ENCODE peak calls at places on chromosome 10, in seven cellular contexts. F, O, L, U, G, W and Y are unnamed samples.

GRCh38 chr10:85668522-85668921 is 698.1 kb downstream of the GRID1 start:
- DNase-seq in F (no peak), O (no peak), L (no peak), U (no peak), G (no peak), W (no peak), Y (no peak)

GRCh38 chr10:123912466-123913201 is 21.0 kb upstream of the CPXM2 start:
- DNase-seq in F (no peak), O (no peak), L (no peak), U (no peak), G (no peak), W (no peak), Y (no peak)

GRCh38 chr10:16527452-16527851 is 5.8 kb upstream of the C1QL3 start:
- DNase-seq in F (no peak), O (no peak), L (no peak), U (no peak), G (no peak), W (no peak), Y (no peak)

GRCh38 chr10:44172883-44173557 is 211.9 kb downstream of the CXCL12 start:
- DNase-seq in F (no peak), O (no peak), L (no peak), U (no peak), G (no peak), W (no peak), Y (no peak)

GRCh38 chr10:93115661-93116383 is 42.1 kb downstream of the CYP26A1 start:
- DNase-seq in F (peak), O (peak), L (peak), U (peak), G (peak), W (peak), Y (peak)

GRCh38 chr10:48803831-48804584 is 119.3 kb downstream of the WDFY4 start:
- DNase-seq in F (no peak), O (no peak), L (no peak), U (peak), G (no peak), W (no peak), Y (no peak)

GRCh38 chr10:89389254-89389653 is 3.2 kb upstream of the IFIT1 start:
- DNase-seq in F (no peak), O (peak), L (no peak), U (peak), G (no peak), W (no peak), Y (peak)

GRCh38 chr10:43131256-43131655 is 7.0 kb upstream of the CSGALNACT2 start:
- DNase-seq in F (peak), O (no peak), L (no peak), U (no peak), G (no peak), W (no peak), Y (no peak)

GRCh38 chr10:88759366-88760101 is at the start of gene LIPN:
- DNase-seq in F (no peak), O (no peak), L (no peak), U (no peak), G (no peak), W (peak), Y (no peak)

GRCh38 chr10:130398090-130398994 is 262.2 kb downstream of the GLRX3 start:
- DNase-seq in F (peak), O (no peak), L (no peak), U (no peak), G (no peak), W (no peak), Y (no peak)

GRCh38 chr10:93261961-93262610 is 188.4 kb downstream of the CYP26A1 start:
- DNase-seq in F (no peak), O (peak), L (no peak), U (no peak), G (no peak), W (no peak), Y (peak)

GRCh38 chr10:83212632-83213349 is 926.5 kb upstream of the GHITM start:
- DNase-seq in F (no peak), O (no peak), L (no peak), U (peak), G (no peak), W (no peak), Y (no peak)

GRCh38 chr10:124172241-124172661 is 78.9 kb upstream of the CHST15 start:
- DNase-seq in F (peak), O (no peak), L (no peak), U (no peak), G (no peak), W (no peak), Y (no peak)

GRCh38 chr10:34024708-34025425 is 690.4 kb upstream of the NRP1 start:
- DNase-seq in F (peak), O (no peak), L (no peak), U (peak), G (no peak), W (no peak), Y (no peak)

GRCh38 chr10:118590334-118590733 is 5.1 kb downstream of the PRLHR start:
- DNase-seq in F (no peak), O (no peak), L (no peak), U (peak), G (no peak), W (no peak), Y (no peak)

GRCh38 chr10:60978287-60979115 is 34.5 kb upstream of the RHOBTB1 start:
- DNase-seq in F (no peak), O (no peak), L (no peak), U (no peak), G (no peak), W (no peak), Y (peak)

GRCh38 chr10:11148638-11149037 is 131.0 kb downstream of the CELF2 start:
- DNase-seq in F (no peak), O (no peak), L (no peak), U (no peak), G (no peak), W (no peak), Y (no peak)

GRCh38 chr10:1400129-1400865 is 337.0 kb downstream of the ADARB2 start:
- DNase-seq in F (no peak), O (no peak), L (no peak), U (no peak), G (no peak), W (no peak), Y (no peak)

GRCh38 chr10:123855013-123855684 is 36.5 kb downstream of the CPXM2 start:
- DNase-seq in F (no peak), O (no peak), L (no peak), U (no peak), G (no peak), W (no peak), Y (no peak)

GRCh38 chr10:110208614-110209398 is 1.4 kb downstream of the MXI1 start:
- DNase-seq in F (no peak), O (peak), L (no peak), U (no peak), G (no peak), W (no peak), Y (peak)

GRCh38 chr10:90161-90560 is 41.1 kb upstream of the TUBB8 start:
- DNase-seq in F (no peak), O (no peak), L (no peak), U (no peak), G (no peak), W (no peak), Y (no peak)

GRCh38 chr10:31116226-31116625 is 84.6 kb upstream of the ZNF438 start:
- DNase-seq in F (no peak), O (no peak), L (no peak), U (no peak), G (no peak), W (no peak), Y (no peak)

GRCh38 chr10:10873289-10873688 is 144.4 kb upstream of the CELF2 start:
- DNase-seq in F (no peak), O (no peak), L (no peak), U (no peak), G (no peak), W (no peak), Y (no peak)

GRCh38 chr10:115624448-115624847 is 531.3 kb downstream of the ATRNL1 start:
- DNase-seq in F (no peak), O (peak), L (peak), U (peak), G (no peak), W (no peak), Y (no peak)

GRCh38 chr10:63103971-63104409 is 29.1 kb upstream of the NRBF2 start:
- DNase-seq in F (peak), O (no peak), L (peak), U (peak), G (peak), W (no peak), Y (no peak)

GRCh38 chr10:132103116-132103910 is 37.6 kb downstream of the JAKMIP3 start:
- DNase-seq in F (no peak), O (no peak), L (no peak), U (peak), G (no peak), W (no peak), Y (no peak)

GRCh38 chr10:2948127-2948854 is 119.1 kb upstream of the PFKP start:
- DNase-seq in F (no peak), O (no peak), L (no peak), U (no peak), G (no peak), W (no peak), Y (no peak)

GRCh38 chr10:29317423-29318021 is 28.7 kb downstream of the LYZL1 start:
- DNase-seq in F (no peak), O (no peak), L (no peak), U (no peak), G (no peak), W (no peak), Y (no peak)

GRCh38 chr10:29319205-29319781 is 30.4 kb downstream of the LYZL1 start:
- DNase-seq in F (no peak), O (no peak), L (no peak), U (no peak), G (no peak), W (no peak), Y (no peak)

GRCh38 chr10:29316308-29317026 is 27.6 kb downstream of the LYZL1 start:
- DNase-seq in F (no peak), O (no peak), L (no peak), U (no peak), G (no peak), W (no peak), Y (no peak)

GRCh38 chr10:29315814-29316213 is 26.9 kb downstream of the LYZL1 start:
- DNase-seq in F (no peak), O (no peak), L (no peak), U (no peak), G (no peak), W (no peak), Y (no peak)

GRCh38 chr10:29317027-29317420 is 28.2 kb downstream of the LYZL1 start:
- DNase-seq in F (no peak), O (no peak), L (no peak), U (no peak), G (no peak), W (no peak), Y (peak)
- H3K18ac ChIP-seq in F (no peak), O (no peak), L (no peak), U (no peak), G (no peak), W (no peak), Y (no peak)

GRCh38 chr10:99343262-99343661 is 14.1 kb downstream of the CNNM1 start:
- DNase-seq in F (no peak), O (no peak), L (no peak), U (no peak), G (no peak), W (no peak), Y (no peak)

GRCh38 chr10:99340650-99341049 is 11.5 kb downstream of the CNNM1 start:
- DNase-seq in F (no peak), O (no peak), L (no peak), U (no peak), G (no peak), W (no peak), Y (no peak)

GRCh38 chr10:99339563-99340047 is 10.4 kb downstream of the CNNM1 start:
- DNase-seq in F (no peak), O (no peak), L (no peak), U (no peak), G (no peak), W (no peak), Y (no peak)

GRCh38 chr10:99341860-99342517 is 12.8 kb downstream of the CNNM1 start:
- DNase-seq in F (no peak), O (peak), L (no peak), U (peak), G (no peak), W (no peak), Y (peak)

GRCh38 chr10:99341248-99341647 is 12.1 kb downstream of the CNNM1 start:
- DNase-seq in F (no peak), O (no peak), L (no peak), U (no peak), G (no peak), W (no peak), Y (no peak)
- H3K18ac ChIP-seq in F (no peak), O (no peak), L (no peak), U (no peak), G (no peak), W (no peak), Y (no peak)

GRCh38 chr10:71802235-71802634 is 28.9 kb upstream of the VSIR start:
- DNase-seq in F (no peak), O (no peak), L (no peak), U (no peak), G (no peak), W (no peak), Y (no peak)
- H3K18ac ChIP-seq in F (no peak), O (no peak), L (no peak), U (no peak), G (no peak), W (no peak), Y (no peak)

GRCh38 chr10:80196270-80196949 is 8.9 kb downstream of the ANXA11 start:
- DNase-seq in F (no peak), O (no peak), L (no peak), U (no peak), G (no peak), W (no peak), Y (peak)
- H3K18ac ChIP-seq in F (no peak), O (no peak), L (no peak), U (no peak), G (no peak), W (no peak), Y (no peak)